ENCODE peak calls at places on chromosomes 3 and 15, in seven cellular contexts. E, V, Z, U, W, T and J are unnamed samples.

GRCh38 chr15:67897646-67898045 is 57.8 kb upstream of the RNU6-1 start:
- DNase-seq in E (no peak), V (no peak), Z (no peak), U (no peak), W (no peak), T (no peak), J (no peak)

GRCh38 chr3:102444101-102444500 is 9.3 kb downstream of the ZPLD1 start:
- DNase-seq in E (no peak), V (no peak), Z (no peak), U (no peak), W (no peak), T (no peak), J (peak)

GRCh38 chr3:20235796-20236195 is 49.8 kb upstream of the SGO1 start:
- DNase-seq in E (no peak), V (no peak), Z (no peak), U (no peak), W (no peak), T (no peak), J (no peak)

GRCh38 chr3:185978516-185978915 is 40.7 kb upstream of the TRA2B start:
- DNase-seq in E (no peak), V (no peak), Z (no peak), U (no peak), W (no peak), T (no peak), J (no peak)

GRCh38 chr3:36124118-36124796 is 256.0 kb upstream of the STAC start:
- DNase-seq in E (peak), V (peak), Z (peak), U (no peak), W (peak), T (peak), J (peak)

GRCh38 chr15:85748729-85749128 is 46.0 kb downstream of the KLHL25 start:
- DNase-seq in E (no peak), V (no peak), Z (no peak), U (peak), W (peak), T (no peak), J (no peak)

GRCh38 chr3:142272200-142272891 is 47.0 kb upstream of the GK5 start:
- DNase-seq in E (no peak), V (no peak), Z (no peak), U (no peak), W (no peak), T (no peak), J (no peak)

GRCh38 chr3:61530355-61530754 is 31.0 kb upstream of the PTPRG start:
- DNase-seq in E (peak), V (peak), Z (no peak), U (no peak), W (peak), T (peak), J (no peak)

GRCh38 chr3:196504556-196504955 is 988 bp upstream of the RNF168 start:
- DNase-seq in E (no peak), V (no peak), Z (no peak), U (no peak), W (no peak), T (no peak), J (no peak)

GRCh38 chr3:10336761-10337160 is 15.8 kb upstream of the SEC13 start:
- DNase-seq in E (no peak), V (no peak), Z (no peak), U (no peak), W (no peak), T (no peak), J (no peak)

GRCh38 chr15:74725845-74726773 is 781 bp upstream of the CYP1A1 start:
- DNase-seq in E (no peak), V (no peak), Z (peak), U (no peak), W (peak), T (peak), J (no peak)

GRCh38 chr3:72123908-72124441 is 339.0 kb upstream of the PROK2 start:
- DNase-seq in E (peak), V (peak), Z (peak), U (peak), W (no peak), T (no peak), J (peak)

GRCh38 chr15:44084728-44085127 is 110.3 kb downstream of the FRMD5 start:
- DNase-seq in E (no peak), V (no peak), Z (no peak), U (no peak), W (no peak), T (no peak), J (no peak)

GRCh38 chr3:102662223-102662622 is 227.4 kb downstream of the ZPLD1 start:
- DNase-seq in E (no peak), V (no peak), Z (no peak), U (no peak), W (no peak), T (no peak), J (no peak)

GRCh38 chr15:83210619-83211018 is 3.0 kb upstream of the HDGFL3 start:
- DNase-seq in E (peak), V (no peak), Z (peak), U (no peak), W (no peak), T (no peak), J (peak)

GRCh38 chr15:41798607-41799487 is 24.6 kb downstream of the MAPKBP1 start:
- DNase-seq in E (no peak), V (no peak), Z (peak), U (no peak), W (no peak), T (no peak), J (no peak)

DNA sequence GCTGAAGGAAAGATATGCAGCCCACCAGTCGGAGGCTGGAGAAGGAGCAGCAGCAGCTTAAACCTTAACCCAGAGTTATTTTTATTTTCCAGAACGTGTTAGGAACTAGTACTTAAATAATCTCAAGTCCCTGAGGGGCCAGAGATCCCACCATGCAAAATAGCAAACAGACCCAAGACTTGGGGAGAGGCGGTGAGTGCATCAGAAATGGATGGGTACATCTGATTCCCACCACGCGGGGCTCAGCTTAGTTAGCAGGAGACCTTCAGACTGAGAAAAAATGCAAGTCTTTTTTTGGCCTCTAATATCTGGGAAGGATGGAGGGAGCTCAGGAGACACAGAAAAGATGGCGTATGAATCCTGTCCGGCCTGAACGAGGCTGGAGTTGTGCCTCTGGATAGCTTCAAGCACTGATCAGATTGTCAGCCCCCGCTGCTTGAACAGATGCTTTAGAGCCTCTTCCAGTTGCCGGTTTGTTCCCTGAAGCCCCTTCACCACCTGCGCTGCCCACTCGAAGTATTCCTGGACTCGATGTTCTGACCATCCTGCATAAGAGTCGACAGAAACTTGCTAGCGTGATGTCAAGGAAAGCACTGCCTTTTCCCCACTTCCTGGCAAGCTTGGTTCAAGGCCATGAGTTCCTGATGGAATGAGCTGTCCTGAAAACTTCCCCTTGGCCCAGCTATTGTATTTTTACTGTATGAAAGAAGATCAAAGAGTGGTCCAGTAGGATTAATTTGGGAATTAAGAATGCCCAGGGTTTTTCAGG is 1.3 kb downstream of the HDDC3 start:
- DNase-seq in E (no peak), V (no peak), Z (no peak), U (no peak), W (no peak), T (no peak), J (no peak)
- H3K4me3 ChIP-seq in E (no peak), V (peak), Z (peak), U (no peak), W (no peak), T (peak), J (no peak)

DNA sequence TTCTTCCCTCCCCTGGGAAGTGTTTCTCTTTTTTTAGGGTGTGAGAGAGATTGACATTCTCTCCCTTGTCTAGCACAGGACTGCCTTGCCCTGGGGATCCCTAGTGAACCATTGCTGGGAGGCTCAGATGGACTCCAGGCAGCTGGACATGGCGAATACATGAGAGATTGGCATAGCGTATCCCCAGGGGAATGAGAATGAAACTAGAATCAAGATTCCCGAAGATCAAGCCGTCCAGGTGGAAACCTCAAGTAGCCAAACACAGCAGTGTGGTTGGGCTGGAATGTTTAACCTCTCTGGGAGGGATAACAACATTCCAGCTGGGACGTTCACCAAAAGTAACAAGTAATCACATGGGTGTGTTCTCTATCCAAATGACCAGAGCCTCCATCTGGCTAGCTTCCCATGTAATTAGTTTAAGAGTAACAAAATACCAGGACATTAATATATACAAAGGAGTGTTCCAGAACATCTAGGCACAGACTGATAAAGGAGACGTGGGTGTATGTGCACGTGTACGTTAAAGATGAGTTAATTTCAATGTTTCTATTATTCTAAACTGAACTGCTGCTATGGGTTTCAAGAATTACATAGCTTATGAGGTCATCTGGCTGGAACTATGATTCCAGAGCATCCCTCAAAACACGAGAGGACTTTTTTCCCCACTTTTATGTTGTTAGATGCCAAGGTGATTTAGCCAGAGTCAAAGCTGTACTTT is 118.5 kb upstream of the NR2E3 start:
- DNase-seq in E (peak), V (peak), Z (peak), U (no peak), W (peak), T (no peak), J (peak)
- H3K4me3 ChIP-seq in E (no peak), V (no peak), Z (no peak), U (no peak), W (no peak), T (no peak), J (no peak)

GRCh38 chr3:112967828-112968227 is 7.1 kb downstream of the CD200R1 start:
- DNase-seq in E (no peak), V (no peak), Z (no peak), U (no peak), W (no peak), T (no peak), J (no peak)
- H3K4me3 ChIP-seq in E (no peak), V (no peak), Z (no peak), U (no peak), W (no peak), T (no peak), J (no peak)

GRCh38 chr3:176872771-176873209 is 324.5 kb downstream of the TBL1XR1 start:
- DNase-seq in E (peak), V (peak), Z (peak), U (no peak), W (peak), T (peak), J (peak)

GRCh38 chr3:176867681-176868663 is 329.3 kb downstream of the TBL1XR1 start:
- DNase-seq in E (peak), V (no peak), Z (no peak), U (no peak), W (no peak), T (no peak), J (no peak)

GRCh38 chr3:176870451-176870850 is 326.8 kb downstream of the TBL1XR1 start:
- DNase-seq in E (peak), V (no peak), Z (no peak), U (no peak), W (no peak), T (no peak), J (no peak)

DNA sequence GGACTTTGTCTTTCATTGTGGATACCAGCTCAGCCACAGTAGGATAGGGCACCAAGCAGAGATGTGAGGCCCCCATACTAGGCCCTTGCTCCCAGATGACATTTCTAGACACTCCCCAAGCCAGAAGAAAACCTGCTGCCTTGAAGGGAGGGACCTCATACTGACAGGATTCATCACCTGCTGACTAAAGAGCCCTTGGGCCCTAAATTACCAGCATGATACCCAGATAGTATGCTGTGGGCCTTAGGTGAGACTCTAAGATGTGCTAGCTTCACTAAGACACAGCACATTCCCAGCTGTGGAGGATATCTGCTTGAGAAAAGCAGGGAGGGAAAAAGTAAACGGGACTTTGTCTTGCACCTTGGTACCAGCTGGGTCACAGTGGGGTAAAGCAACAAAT is 324.0 kb downstream of the TBL1XR1 start:
- DNase-seq in E (peak), V (no peak), Z (no peak), U (no peak), W (no peak), T (no peak), J (no peak)
- H3K4me3 ChIP-seq in E (no peak), V (no peak), Z (no peak), U (no peak), W (no peak), T (no peak), J (no peak)

GRCh38 chr3:134904333-134904771 is 109.3 kb downstream of the EPHB1 start:
- DNase-seq in E (no peak), V (no peak), Z (no peak), U (no peak), W (no peak), T (no peak), J (no peak)
- H3K4me3 ChIP-seq in E (no peak), V (no peak), Z (no peak), U (no peak), W (no peak), T (no peak), J (no peak)

GRCh38 chr15:91694131-91694828 is 159.2 kb upstream of the SLCO3A1 start:
- DNase-seq in E (no peak), V (no peak), Z (no peak), U (peak), W (no peak), T (no peak), J (peak)
- H3K4me3 ChIP-seq in E (no peak), V (no peak), Z (peak), U (no peak), W (no peak), T (peak), J (peak)

DNA sequence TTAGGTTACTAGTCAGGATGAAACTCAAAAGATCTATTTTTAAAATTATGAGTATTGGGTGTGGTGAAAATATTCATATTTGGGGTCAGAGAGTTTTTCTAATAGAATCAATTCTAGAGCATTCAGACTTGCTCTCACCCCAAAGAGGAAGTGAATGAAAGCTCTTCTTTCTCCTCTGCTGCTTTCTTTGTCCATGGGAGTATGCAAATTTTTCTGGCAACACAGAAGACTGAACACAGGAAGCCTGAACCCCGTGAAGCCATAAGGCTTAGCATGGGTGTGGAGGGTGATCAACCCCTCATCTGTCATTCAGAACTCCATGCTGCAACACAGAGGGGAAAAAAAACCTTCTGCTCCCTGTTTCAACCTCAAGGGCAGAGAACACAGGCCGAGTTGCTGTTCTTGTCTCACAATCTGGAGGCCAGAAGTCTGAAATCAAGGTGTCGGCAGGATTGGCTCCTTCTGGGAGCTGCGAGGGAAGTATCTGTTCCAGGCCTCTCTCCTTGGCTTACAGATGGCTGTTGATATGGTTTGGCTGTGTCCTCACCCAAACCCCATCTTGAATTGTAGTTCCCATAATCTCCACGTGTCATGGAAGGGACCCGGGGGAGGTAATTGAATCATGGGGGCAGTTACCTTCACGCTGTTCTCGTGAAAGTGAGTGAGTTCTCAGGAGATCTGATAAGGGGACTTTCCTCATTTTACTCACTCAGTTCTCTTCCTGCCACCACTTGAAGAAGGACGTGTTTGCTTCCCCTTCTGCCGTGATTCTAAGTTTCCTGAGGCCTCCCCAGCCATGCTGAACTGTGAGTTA is 33.7 kb upstream of the CD47 start:
- DNase-seq in E (no peak), V (no peak), Z (no peak), U (no peak), W (peak), T (no peak), J (no peak)
- H3K4me3 ChIP-seq in E (no peak), V (no peak), Z (no peak), U (no peak), W (no peak), T (no peak), J (no peak)

GRCh38 chr15:29612701-29613100 is 209.6 kb downstream of the TJP1 start:
- DNase-seq in E (no peak), V (peak), Z (no peak), U (no peak), W (no peak), T (peak), J (no peak)
- H3K4me3 ChIP-seq in E (no peak), V (no peak), Z (no peak), U (no peak), W (no peak), T (no peak), J (no peak)

DNA sequence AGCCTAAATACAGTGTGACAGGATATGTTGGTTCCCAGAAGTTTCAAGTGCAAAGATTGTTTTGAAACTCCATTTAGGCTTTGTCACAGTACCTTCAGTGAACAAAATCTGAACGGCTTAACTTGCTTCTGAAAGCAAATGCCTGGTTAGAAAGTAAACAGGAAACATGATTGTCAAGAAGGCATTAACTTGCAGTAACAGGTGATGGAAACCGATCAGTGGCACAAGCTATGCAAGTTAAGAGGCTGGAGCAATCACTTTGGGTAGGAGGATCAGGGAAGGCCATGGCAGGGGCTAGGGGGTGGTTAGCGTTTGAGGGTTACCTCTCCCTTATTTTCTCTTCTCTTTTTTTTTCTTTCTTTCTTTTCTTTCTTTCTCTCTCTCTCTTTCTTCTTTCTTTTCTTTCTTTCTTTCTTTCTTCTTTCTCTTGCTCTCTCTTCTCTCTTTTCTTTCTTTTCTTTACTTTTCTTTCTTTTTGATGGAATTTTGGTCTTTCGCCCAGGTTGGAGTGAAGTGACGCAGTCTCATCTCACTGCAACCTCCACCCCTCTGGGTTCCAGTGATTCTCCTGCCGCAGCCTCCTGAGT is 2.4 kb downstream of the HYKK start:
- DNase-seq in E (no peak), V (no peak), Z (no peak), U (no peak), W (no peak), T (no peak), J (no peak)
- H3K4me3 ChIP-seq in E (no peak), V (no peak), Z (no peak), U (no peak), W (no peak), T (no peak), J (no peak)